ENCODE peak calls at places on chromosomes 11 and 22, in six cellular contexts. One of them, this sample, is unnamed.

GRCh38 chr11:111788051-111788450 is 21.9 kb upstream of the PPP2R1B start:
- DNase-seq in IMR-90: no peak
- DNase-seq in A549: no peak
- DNase-seq in substantia nigra: no peak
- DNase-seq in heart right ventricle: peak
- DNase-seq in cardiac muscle cell: no peak
- DNase-seq in this sample: no peak

GRCh38 chr22:24426859-24427499 is 420 bp upstream of the ADORA2A start:
- DNase-seq in IMR-90: no peak
- DNase-seq in A549: no peak
- DNase-seq in substantia nigra: no peak
- DNase-seq in heart right ventricle: peak
- DNase-seq in cardiac muscle cell: no peak
- DNase-seq in this sample: no peak

GRCh38 chr11:100984668-100985067 is 144.9 kb downstream of the PGR start:
- DNase-seq in IMR-90: no peak
- DNase-seq in A549: no peak
- DNase-seq in substantia nigra: no peak
- DNase-seq in heart right ventricle: no peak
- DNase-seq in cardiac muscle cell: no peak
- DNase-seq in this sample: no peak

GRCh38 chr11:94968334-94968958 is 4.9 kb downstream of the CWC15 start:
- DNase-seq in IMR-90: peak
- DNase-seq in A549: no peak
- DNase-seq in substantia nigra: no peak
- DNase-seq in heart right ventricle: no peak
- DNase-seq in cardiac muscle cell: peak
- DNase-seq in this sample: no peak

GRCh38 chr11:45096636-45097035 is 49.8 kb upstream of the PRDM11 start:
- DNase-seq in IMR-90: no peak
- DNase-seq in A549: no peak
- DNase-seq in substantia nigra: no peak
- DNase-seq in heart right ventricle: no peak
- DNase-seq in cardiac muscle cell: no peak
- DNase-seq in this sample: no peak

GRCh38 chr22:37968452-37969251 is 15.2 kb downstream of the POLR2F start:
- DNase-seq in IMR-90: no peak
- DNase-seq in A549: no peak
- DNase-seq in substantia nigra: peak
- DNase-seq in heart right ventricle: no peak
- DNase-seq in cardiac muscle cell: no peak
- DNase-seq in this sample: peak

GRCh38 chr11:129530154-129530895 is 154.7 kb downstream of the BARX2 start:
- DNase-seq in IMR-90: no peak
- DNase-seq in A549: no peak
- DNase-seq in substantia nigra: peak
- DNase-seq in heart right ventricle: no peak
- DNase-seq in cardiac muscle cell: no peak
- DNase-seq in this sample: peak

GRCh38 chr11:129249351-129249750 is 57.2 kb upstream of the ARHGAP32 start:
- DNase-seq in IMR-90: peak
- DNase-seq in A549: peak
- DNase-seq in substantia nigra: no peak
- DNase-seq in heart right ventricle: no peak
- DNase-seq in cardiac muscle cell: no peak
- DNase-seq in this sample: no peak

GRCh38 chr11:123616505-123617198 is 37.8 kb downstream of the SCN3B start:
- DNase-seq in IMR-90: peak
- DNase-seq in A549: no peak
- DNase-seq in substantia nigra: peak
- DNase-seq in heart right ventricle: peak
- DNase-seq in cardiac muscle cell: peak
- DNase-seq in this sample: peak

GRCh38 chr11:9616858-9617257 is 43.4 kb downstream of the WEE1 start:
- DNase-seq in IMR-90: peak
- DNase-seq in A549: no peak
- DNase-seq in substantia nigra: no peak
- DNase-seq in heart right ventricle: no peak
- DNase-seq in cardiac muscle cell: no peak
- DNase-seq in this sample: no peak

GRCh38 chr11:117188620-117189081 is 10.1 kb downstream of the SIDT2 start:
- DNase-seq in IMR-90: no peak
- DNase-seq in A549: no peak
- DNase-seq in substantia nigra: no peak
- DNase-seq in heart right ventricle: no peak
- DNase-seq in cardiac muscle cell: no peak
- DNase-seq in this sample: no peak

GRCh38 chr11:70173018-70173417 is 30.1 kb upstream of the FADD start:
- DNase-seq in IMR-90: peak
- DNase-seq in A549: no peak
- DNase-seq in substantia nigra: no peak
- DNase-seq in heart right ventricle: no peak
- DNase-seq in cardiac muscle cell: no peak
- DNase-seq in this sample: no peak

GRCh38 chr11:132140056-132140455 is 769.6 kb downstream of the NTM start:
- DNase-seq in IMR-90: no peak
- DNase-seq in A549: no peak
- DNase-seq in substantia nigra: no peak
- DNase-seq in heart right ventricle: no peak
- DNase-seq in cardiac muscle cell: peak
- DNase-seq in this sample: no peak

GRCh38 chr11:106276859-106277436 is 199.5 kb downstream of the AASDHPPT start:
- DNase-seq in IMR-90: peak
- DNase-seq in A549: no peak
- DNase-seq in substantia nigra: no peak
- DNase-seq in heart right ventricle: no peak
- DNase-seq in cardiac muscle cell: peak
- DNase-seq in this sample: no peak

GRCh38 chr11:76669901-76670474 is 559 bp downstream of the LRRC32 start:
- DNase-seq in IMR-90: peak
- DNase-seq in A549: no peak
- DNase-seq in substantia nigra: no peak
- DNase-seq in heart right ventricle: peak
- DNase-seq in cardiac muscle cell: peak
- DNase-seq in this sample: no peak

GRCh38 chr22:39773503-39773902 is 120.1 kb downstream of the ENTHD1 start:
- DNase-seq in IMR-90: no peak
- DNase-seq in A549: no peak
- DNase-seq in substantia nigra: no peak
- DNase-seq in heart right ventricle: no peak
- DNase-seq in cardiac muscle cell: no peak
- DNase-seq in this sample: no peak

GRCh38 chr11:125082611-125083311 is 19.7 kb downstream of the SLC37A2 start:
- DNase-seq in IMR-90: peak
- DNase-seq in A549: no peak
- DNase-seq in substantia nigra: no peak
- DNase-seq in heart right ventricle: no peak
- DNase-seq in cardiac muscle cell: peak
- DNase-seq in this sample: no peak

GRCh38 chr11:116698080-116698479 is 74.7 kb downstream of the BUD13 start:
- DNase-seq in IMR-90: no peak
- DNase-seq in A549: no peak
- DNase-seq in substantia nigra: no peak
- DNase-seq in heart right ventricle: no peak
- DNase-seq in cardiac muscle cell: no peak
- DNase-seq in this sample: no peak

GRCh38 chr11:39810358-39810757 is 1649.1 kb downstream of the LRRC4C start:
- DNase-seq in IMR-90: no peak
- DNase-seq in A549: no peak
- DNase-seq in substantia nigra: no peak
- DNase-seq in heart right ventricle: no peak
- DNase-seq in cardiac muscle cell: peak
- DNase-seq in this sample: no peak

GRCh38 chr22:34973926-34974325 is 92.0 kb upstream of the ISX start:
- DNase-seq in IMR-90: no peak
- DNase-seq in A549: no peak
- DNase-seq in substantia nigra: no peak
- DNase-seq in heart right ventricle: no peak
- DNase-seq in cardiac muscle cell: no peak
- DNase-seq in this sample: no peak

GRCh38 chr11:31764766-31765165 is 46.4 kb downstream of the PAX6 start:
- DNase-seq in IMR-90: no peak
- DNase-seq in A549: no peak
- DNase-seq in substantia nigra: no peak
- DNase-seq in heart right ventricle: no peak
- DNase-seq in cardiac muscle cell: no peak
- DNase-seq in this sample: peak

GRCh38 chr22:44847892-44848291 is 95.5 kb downstream of the ARHGAP8 start:
- DNase-seq in IMR-90: no peak
- DNase-seq in A549: no peak
- DNase-seq in substantia nigra: no peak
- DNase-seq in heart right ventricle: no peak
- DNase-seq in cardiac muscle cell: no peak
- DNase-seq in this sample: no peak

GRCh38 chr22:40637181-40638150 is 947 bp upstream of the MRTFA start:
- DNase-seq in IMR-90: no peak
- DNase-seq in A549: no peak
- DNase-seq in substantia nigra: peak
- DNase-seq in heart right ventricle: no peak
- DNase-seq in cardiac muscle cell: no peak
- DNase-seq in this sample: no peak

GRCh38 chr11:58928082-58928574 is 11.2 kb upstream of the GLYATL1 start:
- DNase-seq in IMR-90: peak
- DNase-seq in A549: no peak
- DNase-seq in substantia nigra: no peak
- DNase-seq in heart right ventricle: no peak
- DNase-seq in cardiac muscle cell: no peak
- DNase-seq in this sample: no peak

GRCh38 chr11:26847459-26847858 is 125.6 kb upstream of the SLC5A12 start:
- DNase-seq in IMR-90: no peak
- DNase-seq in A549: no peak
- DNase-seq in substantia nigra: no peak
- DNase-seq in heart right ventricle: no peak
- DNase-seq in cardiac muscle cell: no peak
- DNase-seq in this sample: no peak
- H3K27ac ChIP-seq in IMR-90: no peak
- H3K27ac ChIP-seq in A549: no peak
- H3K27ac ChIP-seq in substantia nigra: no peak
- H3K27ac ChIP-seq in heart right ventricle: peak
- H3K27ac ChIP-seq in cardiac muscle cell: no peak
- H3K27ac ChIP-seq in this sample: no peak

DNA sequence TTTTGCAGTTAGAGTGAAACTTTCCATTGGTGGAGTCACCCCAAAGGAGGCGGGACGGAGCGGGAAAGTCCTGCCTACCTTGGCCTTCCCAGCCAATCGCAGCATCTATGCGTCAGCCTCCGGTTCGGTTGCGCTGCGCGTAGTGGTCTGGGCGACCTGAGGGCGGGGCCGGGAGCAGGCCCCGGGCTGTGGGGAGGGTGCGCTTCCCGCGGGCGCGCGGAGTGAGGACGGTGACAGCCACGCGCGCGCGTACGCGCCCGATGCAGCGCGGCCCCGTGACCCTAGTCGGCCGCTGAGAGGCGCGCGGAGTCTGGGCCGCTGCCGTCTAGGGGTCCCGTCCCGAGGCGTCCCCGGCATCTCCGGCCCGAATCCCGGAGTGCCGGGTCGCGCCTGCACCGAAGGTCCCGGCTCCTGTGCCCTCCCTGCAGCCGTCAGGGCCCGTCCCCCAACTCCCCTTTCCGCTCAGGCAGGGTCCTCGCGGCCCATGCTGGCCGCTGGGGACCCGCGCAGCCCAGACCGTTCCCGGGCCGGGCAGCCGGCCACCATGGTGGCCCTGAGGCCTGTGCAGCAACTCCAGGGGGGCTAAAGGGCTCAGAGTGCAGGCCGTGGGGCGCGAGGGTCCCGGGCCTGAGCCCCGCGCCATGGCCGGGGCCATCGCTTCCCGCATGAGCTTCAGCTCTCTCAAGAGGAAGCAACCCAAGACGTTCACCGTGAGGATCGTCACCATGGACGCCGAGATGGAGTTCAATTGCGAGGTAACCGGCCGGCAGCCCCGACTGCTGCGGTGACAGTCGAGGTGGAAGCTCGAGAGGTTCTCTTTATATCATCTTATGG is at the start of gene NF2:
- DNase-seq in IMR-90: peak
- DNase-seq in A549: peak
- DNase-seq in substantia nigra: peak
- DNase-seq in heart right ventricle: peak
- DNase-seq in cardiac muscle cell: peak
- DNase-seq in this sample: peak
- H3K27ac ChIP-seq in IMR-90: peak
- H3K27ac ChIP-seq in A549: peak
- H3K27ac ChIP-seq in substantia nigra: peak
- H3K27ac ChIP-seq in heart right ventricle: peak
- H3K27ac ChIP-seq in cardiac muscle cell: peak
- H3K27ac ChIP-seq in this sample: peak

GRCh38 chr11:10898763-10899541 is 41.1 kb upstream of the ZBED5 start:
- DNase-seq in IMR-90: no peak
- DNase-seq in A549: no peak
- DNase-seq in substantia nigra: no peak
- DNase-seq in heart right ventricle: peak
- DNase-seq in cardiac muscle cell: no peak
- DNase-seq in this sample: no peak
- H3K27ac ChIP-seq in IMR-90: peak
- H3K27ac ChIP-seq in A549: peak
- H3K27ac ChIP-seq in substantia nigra: no peak
- H3K27ac ChIP-seq in heart right ventricle: peak
- H3K27ac ChIP-seq in cardiac muscle cell: peak
- H3K27ac ChIP-seq in this sample: no peak

DNA sequence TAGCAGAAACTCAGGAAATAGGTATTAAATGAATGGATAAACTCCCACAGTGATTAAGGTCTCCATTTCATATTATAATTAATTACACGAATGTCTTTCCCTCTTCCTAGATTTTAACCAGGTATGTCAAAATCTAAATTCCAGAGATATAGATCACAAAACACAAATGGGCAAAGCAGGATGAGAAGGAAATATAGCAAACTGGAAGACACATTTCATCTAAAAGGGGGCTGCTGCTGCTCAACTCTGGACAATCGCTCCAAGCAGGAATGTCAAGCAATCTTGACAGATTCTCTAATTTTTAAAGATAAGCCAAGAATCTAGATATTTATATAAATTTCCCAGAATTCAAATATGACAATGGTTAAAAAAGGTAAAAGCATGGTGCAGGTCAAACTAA is 554.2 kb upstream of the CCDC90B start:
- DNase-seq in IMR-90: no peak
- DNase-seq in A549: no peak
- DNase-seq in substantia nigra: no peak
- DNase-seq in heart right ventricle: no peak
- DNase-seq in cardiac muscle cell: no peak
- DNase-seq in this sample: no peak
- H3K27ac ChIP-seq in IMR-90: no peak
- H3K27ac ChIP-seq in A549: no peak
- H3K27ac ChIP-seq in substantia nigra: no peak
- H3K27ac ChIP-seq in heart right ventricle: no peak
- H3K27ac ChIP-seq in cardiac muscle cell: no peak
- H3K27ac ChIP-seq in this sample: no peak

GRCh38 chr11:35548925-35549561 is 23.6 kb upstream of the PAMR1 start:
- DNase-seq in IMR-90: peak
- DNase-seq in A549: no peak
- DNase-seq in substantia nigra: no peak
- DNase-seq in heart right ventricle: no peak
- DNase-seq in cardiac muscle cell: no peak
- DNase-seq in this sample: no peak
- H3K27ac ChIP-seq in IMR-90: peak
- H3K27ac ChIP-seq in A549: no peak
- H3K27ac ChIP-seq in substantia nigra: no peak
- H3K27ac ChIP-seq in heart right ventricle: peak
- H3K27ac ChIP-seq in cardiac muscle cell: peak
- H3K27ac ChIP-seq in this sample: no peak

This sample was measured in caudate nucleus.